ENCODE peak calls at places on chromosomes 11 and 22, in ten cellular contexts. One of them, this sample, is unnamed.

GRCh38 chr11:19777032-19777341 is 64.3 kb downstream of the NAV2 start:
- DNase-seq in AG04450: no peak
- DNase-seq in CD8-positive, alpha-beta memory T cell: no peak
- DNase-seq in dorsolateral prefrontal cortex: peak
- DNase-seq in GM23338: no peak
- DNase-seq in stomach: peak
- DNase-seq in astrocyte: no peak
- DNase-seq in psoas muscle: no peak
- DNase-seq in pancreas: peak
- DNase-seq in ovary: no peak
- DNase-seq in this sample: no peak

GRCh38 chr22:39520874-39521857 is 804 bp downstream of the ATF4 start:
- DNase-seq in AG04450: no peak
- DNase-seq in CD8-positive, alpha-beta memory T cell: peak
- DNase-seq in dorsolateral prefrontal cortex: peak
- DNase-seq in GM23338: peak
- DNase-seq in stomach: peak
- DNase-seq in astrocyte: peak
- DNase-seq in psoas muscle: peak
- DNase-seq in pancreas: peak
- DNase-seq in ovary: peak
- DNase-seq in this sample: no peak

GRCh38 chr22:39503590-39503989 is 1.5 kb downstream of the MIEF1 start:
- DNase-seq in AG04450: no peak
- DNase-seq in CD8-positive, alpha-beta memory T cell: no peak
- DNase-seq in dorsolateral prefrontal cortex: no peak
- DNase-seq in GM23338: no peak
- DNase-seq in stomach: no peak
- DNase-seq in astrocyte: no peak
- DNase-seq in psoas muscle: no peak
- DNase-seq in pancreas: peak
- DNase-seq in ovary: no peak
- DNase-seq in this sample: no peak

GRCh38 chr11:110909331-110909730 is 197.1 kb upstream of the ARHGAP20 start:
- DNase-seq in AG04450: no peak
- DNase-seq in CD8-positive, alpha-beta memory T cell: no peak
- DNase-seq in dorsolateral prefrontal cortex: no peak
- DNase-seq in GM23338: no peak
- DNase-seq in stomach: no peak
- DNase-seq in astrocyte: no peak
- DNase-seq in psoas muscle: no peak
- DNase-seq in pancreas: no peak
- DNase-seq in ovary: no peak
- DNase-seq in this sample: peak

GRCh38 chr22:41367680-41368542 is 13.8 kb upstream of the TEF start:
- DNase-seq in AG04450: no peak
- DNase-seq in CD8-positive, alpha-beta memory T cell: no peak
- DNase-seq in dorsolateral prefrontal cortex: peak
- DNase-seq in GM23338: peak
- DNase-seq in stomach: peak
- DNase-seq in astrocyte: peak
- DNase-seq in psoas muscle: no peak
- DNase-seq in pancreas: peak
- DNase-seq in ovary: peak
- DNase-seq in this sample: no peak

GRCh38 chr22:24421428-24421931 is 5.9 kb upstream of the ADORA2A start:
- DNase-seq in AG04450: no peak
- DNase-seq in CD8-positive, alpha-beta memory T cell: no peak
- DNase-seq in dorsolateral prefrontal cortex: no peak
- DNase-seq in GM23338: peak
- DNase-seq in stomach: no peak
- DNase-seq in astrocyte: no peak
- DNase-seq in psoas muscle: peak
- DNase-seq in pancreas: peak
- DNase-seq in ovary: no peak
- DNase-seq in this sample: no peak

GRCh38 chr11:82229346-82229745 is 504.3 kb downstream of the FAM181B start:
- DNase-seq in AG04450: no peak
- DNase-seq in CD8-positive, alpha-beta memory T cell: no peak
- DNase-seq in dorsolateral prefrontal cortex: no peak
- DNase-seq in GM23338: peak
- DNase-seq in stomach: no peak
- DNase-seq in astrocyte: no peak
- DNase-seq in psoas muscle: no peak
- DNase-seq in pancreas: no peak
- DNase-seq in ovary: no peak
- DNase-seq in this sample: no peak

GRCh38 chr11:131503017-131503416 is 132.6 kb downstream of the NTM start:
- DNase-seq in AG04450: no peak
- DNase-seq in CD8-positive, alpha-beta memory T cell: no peak
- DNase-seq in dorsolateral prefrontal cortex: no peak
- DNase-seq in GM23338: no peak
- DNase-seq in stomach: no peak
- DNase-seq in astrocyte: no peak
- DNase-seq in psoas muscle: no peak
- DNase-seq in pancreas: no peak
- DNase-seq in ovary: no peak
- DNase-seq in this sample: no peak

GRCh38 chr22:28230682-28231081 is 311.6 kb upstream of the PITPNB start:
- DNase-seq in AG04450: no peak
- DNase-seq in CD8-positive, alpha-beta memory T cell: no peak
- DNase-seq in dorsolateral prefrontal cortex: no peak
- DNase-seq in GM23338: no peak
- DNase-seq in stomach: no peak
- DNase-seq in astrocyte: peak
- DNase-seq in psoas muscle: no peak
- DNase-seq in pancreas: no peak
- DNase-seq in ovary: no peak
- DNase-seq in this sample: no peak

GRCh38 chr22:28411125-28411524 is 268.5 kb downstream of the TTC28 start:
- DNase-seq in AG04450: no peak
- DNase-seq in CD8-positive, alpha-beta memory T cell: no peak
- DNase-seq in dorsolateral prefrontal cortex: no peak
- DNase-seq in GM23338: no peak
- DNase-seq in stomach: no peak
- DNase-seq in astrocyte: peak
- DNase-seq in psoas muscle: no peak
- DNase-seq in pancreas: no peak
- DNase-seq in ovary: no peak
- DNase-seq in this sample: no peak

GRCh38 chr11:27055065-27055682 is 14.6 kb downstream of the BBOX1 start:
- DNase-seq in AG04450: no peak
- DNase-seq in CD8-positive, alpha-beta memory T cell: no peak
- DNase-seq in dorsolateral prefrontal cortex: no peak
- DNase-seq in GM23338: no peak
- DNase-seq in stomach: no peak
- DNase-seq in astrocyte: peak
- DNase-seq in psoas muscle: no peak
- DNase-seq in pancreas: no peak
- DNase-seq in ovary: no peak
- DNase-seq in this sample: peak

GRCh38 chr11:65792456-65792855 is 5.6 kb downstream of the OVOL1 start:
- DNase-seq in AG04450: no peak
- DNase-seq in CD8-positive, alpha-beta memory T cell: no peak
- DNase-seq in dorsolateral prefrontal cortex: no peak
- DNase-seq in GM23338: no peak
- DNase-seq in stomach: no peak
- DNase-seq in astrocyte: no peak
- DNase-seq in psoas muscle: no peak
- DNase-seq in pancreas: no peak
- DNase-seq in ovary: no peak
- DNase-seq in this sample: no peak

GRCh38 chr11:12160231-12160630 is 49.8 kb downstream of the MICAL2 start:
- DNase-seq in AG04450: no peak
- DNase-seq in CD8-positive, alpha-beta memory T cell: no peak
- DNase-seq in dorsolateral prefrontal cortex: no peak
- DNase-seq in GM23338: no peak
- DNase-seq in stomach: no peak
- DNase-seq in astrocyte: no peak
- DNase-seq in psoas muscle: no peak
- DNase-seq in pancreas: no peak
- DNase-seq in ovary: no peak
- DNase-seq in this sample: no peak

GRCh38 chr22:29348956-29349355 is 33.5 kb upstream of the RASL10A start:
- DNase-seq in AG04450: no peak
- DNase-seq in CD8-positive, alpha-beta memory T cell: no peak
- DNase-seq in dorsolateral prefrontal cortex: no peak
- DNase-seq in GM23338: no peak
- DNase-seq in stomach: no peak
- DNase-seq in astrocyte: no peak
- DNase-seq in psoas muscle: peak
- DNase-seq in pancreas: no peak
- DNase-seq in ovary: no peak
- DNase-seq in this sample: peak

GRCh38 chr22:24819941-24820461 is 14.0 kb downstream of the SGSM1 start:
- DNase-seq in AG04450: no peak
- DNase-seq in CD8-positive, alpha-beta memory T cell: no peak
- DNase-seq in dorsolateral prefrontal cortex: peak
- DNase-seq in GM23338: no peak
- DNase-seq in stomach: peak
- DNase-seq in astrocyte: no peak
- DNase-seq in psoas muscle: no peak
- DNase-seq in pancreas: peak
- DNase-seq in ovary: peak
- DNase-seq in this sample: no peak

GRCh38 chr11:14075118-14075601 is 112.6 kb downstream of the SPON1 start:
- DNase-seq in AG04450: no peak
- DNase-seq in CD8-positive, alpha-beta memory T cell: peak
- DNase-seq in dorsolateral prefrontal cortex: no peak
- DNase-seq in GM23338: peak
- DNase-seq in stomach: no peak
- DNase-seq in astrocyte: peak
- DNase-seq in psoas muscle: no peak
- DNase-seq in pancreas: no peak
- DNase-seq in ovary: no peak
- DNase-seq in this sample: peak

GRCh38 chr11:10483174-10483573 is 28.1 kb downstream of the AMPD3 start:
- DNase-seq in AG04450: no peak
- DNase-seq in CD8-positive, alpha-beta memory T cell: no peak
- DNase-seq in dorsolateral prefrontal cortex: no peak
- DNase-seq in GM23338: no peak
- DNase-seq in stomach: no peak
- DNase-seq in astrocyte: no peak
- DNase-seq in psoas muscle: no peak
- DNase-seq in pancreas: no peak
- DNase-seq in ovary: no peak
- DNase-seq in this sample: no peak

GRCh38 chr11:19557720-19558140 is 154.9 kb upstream of the NAV2 start:
- DNase-seq in AG04450: peak
- DNase-seq in CD8-positive, alpha-beta memory T cell: peak
- DNase-seq in dorsolateral prefrontal cortex: peak
- DNase-seq in GM23338: peak
- DNase-seq in stomach: peak
- DNase-seq in astrocyte: peak
- DNase-seq in psoas muscle: peak
- DNase-seq in pancreas: peak
- DNase-seq in ovary: peak
- DNase-seq in this sample: no peak

GRCh38 chr22:39242389-39242808 is 2.4 kb downstream of the PDGFB start:
- DNase-seq in AG04450: no peak
- DNase-seq in CD8-positive, alpha-beta memory T cell: peak
- DNase-seq in dorsolateral prefrontal cortex: no peak
- DNase-seq in GM23338: peak
- DNase-seq in stomach: no peak
- DNase-seq in astrocyte: no peak
- DNase-seq in psoas muscle: no peak
- DNase-seq in pancreas: no peak
- DNase-seq in ovary: no peak
- DNase-seq in this sample: no peak

GRCh38 chr22:31049815-31050420 is 31.2 kb upstream of the SMTN start:
- DNase-seq in AG04450: no peak
- DNase-seq in CD8-positive, alpha-beta memory T cell: no peak
- DNase-seq in dorsolateral prefrontal cortex: no peak
- DNase-seq in GM23338: no peak
- DNase-seq in stomach: no peak
- DNase-seq in astrocyte: no peak
- DNase-seq in psoas muscle: no peak
- DNase-seq in pancreas: no peak
- DNase-seq in ovary: no peak
- DNase-seq in this sample: no peak
- H3K27ac ChIP-seq in AG04450: no peak
- H3K27ac ChIP-seq in CD8-positive, alpha-beta memory T cell: no peak
- H3K27ac ChIP-seq in dorsolateral prefrontal cortex: no peak
- H3K27ac ChIP-seq in GM23338: no peak
- H3K27ac ChIP-seq in stomach: no peak
- H3K27ac ChIP-seq in astrocyte: no peak
- H3K27ac ChIP-seq in psoas muscle: no peak
- H3K27ac ChIP-seq in pancreas: no peak
- H3K27ac ChIP-seq in ovary: no peak
- H3K27ac ChIP-seq in this sample: no peak

GRCh38 chr22:42889290-42889689 is 32.2 kb upstream of the ARFGAP3 start:
- DNase-seq in AG04450: no peak
- DNase-seq in CD8-positive, alpha-beta memory T cell: no peak
- DNase-seq in dorsolateral prefrontal cortex: no peak
- DNase-seq in GM23338: no peak
- DNase-seq in stomach: no peak
- DNase-seq in astrocyte: no peak
- DNase-seq in psoas muscle: no peak
- DNase-seq in pancreas: no peak
- DNase-seq in ovary: no peak
- DNase-seq in this sample: no peak
- H3K27ac ChIP-seq in AG04450: no peak
- H3K27ac ChIP-seq in CD8-positive, alpha-beta memory T cell: no peak
- H3K27ac ChIP-seq in dorsolateral prefrontal cortex: no peak
- H3K27ac ChIP-seq in GM23338: no peak
- H3K27ac ChIP-seq in stomach: peak
- H3K27ac ChIP-seq in astrocyte: no peak
- H3K27ac ChIP-seq in psoas muscle: no peak
- H3K27ac ChIP-seq in pancreas: no peak
- H3K27ac ChIP-seq in ovary: no peak
- H3K27ac ChIP-seq in this sample: no peak

GRCh38 chr11:102267602-102268001 is 49.7 kb upstream of the BIRC3 start:
- DNase-seq in AG04450: no peak
- DNase-seq in CD8-positive, alpha-beta memory T cell: no peak
- DNase-seq in dorsolateral prefrontal cortex: no peak
- DNase-seq in GM23338: no peak
- DNase-seq in stomach: no peak
- DNase-seq in astrocyte: peak
- DNase-seq in psoas muscle: no peak
- DNase-seq in pancreas: no peak
- DNase-seq in ovary: no peak
- DNase-seq in this sample: peak
- H3K27ac ChIP-seq in AG04450: peak
- H3K27ac ChIP-seq in CD8-positive, alpha-beta memory T cell: no peak
- H3K27ac ChIP-seq in dorsolateral prefrontal cortex: no peak
- H3K27ac ChIP-seq in GM23338: no peak
- H3K27ac ChIP-seq in stomach: no peak
- H3K27ac ChIP-seq in astrocyte: no peak
- H3K27ac ChIP-seq in psoas muscle: peak
- H3K27ac ChIP-seq in pancreas: peak
- H3K27ac ChIP-seq in ovary: no peak
- H3K27ac ChIP-seq in this sample: peak

GRCh38 chr11:120096326-120096725 is 41.6 kb downstream of the TRIM29 start:
- DNase-seq in AG04450: no peak
- DNase-seq in CD8-positive, alpha-beta memory T cell: no peak
- DNase-seq in dorsolateral prefrontal cortex: no peak
- DNase-seq in GM23338: no peak
- DNase-seq in stomach: no peak
- DNase-seq in astrocyte: no peak
- DNase-seq in psoas muscle: no peak
- DNase-seq in pancreas: no peak
- DNase-seq in ovary: no peak
- DNase-seq in this sample: no peak
- H3K27ac ChIP-seq in AG04450: no peak
- H3K27ac ChIP-seq in CD8-positive, alpha-beta memory T cell: no peak
- H3K27ac ChIP-seq in dorsolateral prefrontal cortex: no peak
- H3K27ac ChIP-seq in GM23338: no peak
- H3K27ac ChIP-seq in stomach: no peak
- H3K27ac ChIP-seq in astrocyte: no peak
- H3K27ac ChIP-seq in psoas muscle: no peak
- H3K27ac ChIP-seq in pancreas: no peak
- H3K27ac ChIP-seq in ovary: no peak
- H3K27ac ChIP-seq in this sample: no peak

This sample was measured in epithelial cell of prostate.